ENCODE peak calls at places on chromosomes 1 and 21, in five cellular contexts. Y, Z, V, W and P are unnamed samples.

GRCh38 chr1:84603941-84604830 is 29.9 kb upstream of the CTBS start:
- DNase-seq in Z (peak; percentile 78), Y (no peak), W (peak; percentile 97), V (no peak), P (no peak)

GRCh38 chr1:31793086-31793485 is 22.7 kb downstream of the SPOCD1 start:
- DNase-seq in W (no peak), V (no peak), Y (no peak), Z (peak; percentile 56), P (peak; percentile 17)

GRCh38 chr21:33949516-33950424 is 34.2 kb upstream of the ATP5PO start:
- DNase-seq in Y (no peak), Z (no peak), W (no peak), V (no peak), P (no peak)

GRCh38 chr1:230937370-230937769 is 41.3 kb downstream of the TTC13 start:
- DNase-seq in Z (no peak), Y (no peak), V (no peak), W (no peak), P (no peak)

GRCh38 chr1:226403522-226404034 is 4.3 kb downstream of the PARP1 start:
- DNase-seq in Y (peak; percentile 60), Z (no peak), V (no peak), W (no peak), P (no peak)

GRCh38 chr1:8740034-8740449 is 77.4 kb downstream of the RERE start:
- DNase-seq in Y (no peak), V (no peak), W (no peak), Z (no peak), P (no peak)

GRCh38 chr1:1250828-1251284 is 4.3 kb upstream of the C1QTNF12 start:
- DNase-seq in Z (no peak), Y (no peak), V (no peak), W (no peak), P (peak; percentile 62)

GRCh38 chr21:24727803-24728425 is 879.4 kb downstream of the MRPL39 start:
- DNase-seq in W (no peak), Z (no peak), V (no peak), Y (no peak), P (no peak)

GRCh38 chr1:85259118-85259865 is at the start of gene C1orf52:
- DNase-seq in V (peak; percentile 95), Z (peak; percentile 97), Y (peak; percentile 95), W (peak; percentile 78), P (peak; percentile 97)

GRCh38 chr1:201128962-201129361 is 2.0 kb upstream of the ASCL5 start:
- DNase-seq in Z (no peak), W (no peak), V (no peak), Y (no peak), P (no peak)

GRCh38 chr21:31354604-31355443 is 10.8 kb upstream of the TIAM1 start:
- DNase-seq in W (peak; percentile 98), V (peak; percentile 13), Y (no peak), Z (no peak), P (no peak)

GRCh38 chr1:216598448-216598847 is 124.8 kb downstream of the ESRRG start:
- DNase-seq in V (no peak), Y (no peak), Z (no peak), W (no peak), P (no peak)

GRCh38 chr1:68331117-68331865 is 99.0 kb upstream of the WLS start:
- DNase-seq in Z (no peak), V (no peak), W (no peak), Y (no peak), P (no peak)

GRCh38 chr1:21361506-21361905 is 71.2 kb upstream of the ECE1 start:
- DNase-seq in Z (no peak), V (no peak), W (no peak), Y (no peak), P (no peak)

GRCh38 chr1:201394596-201394995 is 4.5 kb downstream of the LAD1 start:
- DNase-seq in Y (no peak), Z (no peak), V (no peak), W (no peak), P (no peak)

GRCh38 chr21:15289896-15290841 is 225.4 kb upstream of the NRIP1 start:
- DNase-seq in V (peak; percentile 80), Z (peak; percentile 64), Y (peak; percentile 58), W (no peak), P (peak; percentile 34)

GRCh38 chr1:208243851-208244583 is at the start of gene PLXNA2:
- DNase-seq in V (peak; percentile 93), Y (peak; percentile 92), W (no peak), Z (peak; percentile 90), P (peak; percentile 97)

GRCh38 chr1:119818181-119818580 is 6.9 kb upstream of the REG4 start:
- DNase-seq in Z (no peak), V (no peak), W (no peak), Y (no peak), P (no peak)

GRCh38 chr1:164576311-164577271 is 17.6 kb downstream of the PBX1 start:
- DNase-seq in V (no peak), Z (peak; percentile 74), Y (no peak), W (no peak), P (peak; percentile 79)

GRCh38 chr1:164577291-164577690 is 18.3 kb downstream of the PBX1 start:
- DNase-seq in V (no peak), W (no peak), Y (no peak), Z (no peak), P (no peak)

GRCh38 chr1:164578474-164579200 is 19.7 kb downstream of the PBX1 start:
- DNase-seq in Y (no peak), V (no peak), W (no peak), Z (no peak), P (no peak)

GRCh38 chr1:164579346-164579745 is 20.4 kb downstream of the PBX1 start:
- DNase-seq in W (no peak), Z (no peak), Y (no peak), V (no peak), P (no peak)

GRCh38 chr1:164575356-164575755 is 16.4 kb downstream of the PBX1 start:
- DNase-seq in W (no peak), Z (no peak), V (no peak), Y (no peak), P (no peak)
- TF ChIP-seq POLR2AphosphoS5 in W (no peak), Z (no peak), V (no peak), Y (no peak), P (no peak)

GRCh38 chr1:246564839-246565750 is 966 bp downstream of the TFB2M start:
- DNase-seq in V (no peak), Z (no peak), W (no peak), Y (no peak), P (no peak)

GRCh38 chr1:246565751-246566127 is 322 bp downstream of the TFB2M start:
- DNase-seq in Z (no peak), W (no peak), Y (no peak), V (no peak), P (no peak)

GRCh38 chr1:246567258-246568235 is 1.3 kb downstream of the CNST start:
- DNase-seq in Y (peak; percentile 24), V (no peak), Z (no peak), W (peak; percentile 52), P (no peak)

GRCh38 chr1:246566128-246566807 is at the start of the genes CNST and TFB2M:
- DNase-seq in V (peak; percentile 98), Y (peak; percentile 91), Z (peak; percentile 99), W (peak; percentile 96), P (peak; percentile 99)

DNA sequence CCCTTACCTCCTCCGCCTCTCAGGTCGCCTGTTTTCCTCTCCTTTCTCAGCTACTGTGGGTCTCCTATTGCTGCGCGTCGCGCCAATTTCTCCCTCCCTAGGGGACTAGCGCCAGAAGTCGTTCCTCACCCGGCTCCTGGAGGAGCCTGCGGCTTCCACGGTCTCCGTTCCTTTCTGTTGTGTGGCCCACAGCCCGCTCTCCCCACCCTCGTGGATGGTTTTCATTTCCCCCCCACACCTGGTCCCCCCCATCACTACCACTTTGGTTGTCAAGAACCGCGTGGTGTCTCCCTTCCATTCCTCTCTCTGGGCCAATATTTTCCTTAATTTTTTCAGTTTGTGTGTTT is 525 bp downstream of the CNST start:
- DNase-seq in Y (no peak), W (no peak), V (no peak), Z (no peak), P (peak; percentile 39)
- H3K4me1 ChIP-seq in Y (peaks cover 13% of the 10 kb centered on the region), W (peaks cover 24% of the 10 kb centered on the region), V (peaks cover 25% of the 10 kb centered on the region), Z (no peaks in the 10 kb centered on the region), P (peaks cover 72% of the 10 kb centered on the region)

GRCh38 chr1:184152502-184152901 is 101.0 kb downstream of the TSEN15 start:
- DNase-seq in Z (no peak), V (peak; percentile 13), W (no peak), Y (no peak), P (peak; percentile 44)

GRCh38 chr1:184146202-184146601 is 94.7 kb downstream of the TSEN15 start:
- DNase-seq in Z (no peak), V (no peak), Y (no peak), W (no peak), P (no peak)

GRCh38 chr1:184152944-184153343 is 101.4 kb downstream of the TSEN15 start:
- DNase-seq in Y (no peak), Z (no peak), W (no peak), V (no peak), P (no peak)

GRCh38 chr1:184153731-184154130 is 102.2 kb downstream of the TSEN15 start:
- DNase-seq in V (no peak), Z (no peak), Y (no peak), W (no peak), P (no peak)

DNA sequence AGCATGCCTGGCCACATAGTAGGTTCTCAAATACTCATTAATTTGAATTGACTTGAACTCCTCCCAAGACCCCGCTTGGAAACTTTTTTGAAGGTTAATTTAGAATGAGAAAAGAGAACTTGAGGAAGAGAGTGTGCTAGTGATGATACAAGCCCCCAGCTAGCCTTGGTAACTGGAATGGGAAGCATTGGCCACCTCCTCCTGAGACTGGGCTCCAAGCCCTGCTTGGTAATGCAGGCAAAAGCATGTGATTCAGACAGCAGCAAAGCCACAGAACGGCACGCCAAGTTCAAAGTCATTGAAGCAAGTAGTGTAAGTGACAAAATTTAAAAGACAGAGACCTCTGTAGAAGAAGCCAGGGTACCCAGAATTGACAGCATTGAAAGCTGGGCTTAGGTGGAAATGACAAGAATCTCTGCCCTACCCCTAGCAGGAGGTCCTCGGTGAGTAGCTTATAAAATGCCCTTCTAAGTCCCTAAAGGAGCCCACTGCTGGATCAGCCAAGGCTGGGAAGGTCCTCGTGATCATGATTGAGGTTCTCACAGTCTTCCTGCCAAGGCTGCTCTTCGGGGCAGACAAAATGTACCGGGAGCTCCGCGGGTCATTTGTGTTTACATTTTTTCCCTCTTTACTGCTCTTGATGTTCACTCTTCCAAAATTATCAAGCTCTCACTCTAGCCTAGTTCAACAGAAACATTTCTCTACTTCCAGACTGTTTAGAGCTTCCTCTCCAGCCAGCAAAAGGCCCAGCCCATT is 99.4 kb downstream of the TSEN15 start:
- DNase-seq in Z (no peak), W (no peak), Y (no peak), V (peak; percentile 13), P (no peak)
- TF ChIP-seq POLR2AphosphoS5 in Z (no peak), W (no peak), Y (no peak), V (no peak), P (no peak)

DNA sequence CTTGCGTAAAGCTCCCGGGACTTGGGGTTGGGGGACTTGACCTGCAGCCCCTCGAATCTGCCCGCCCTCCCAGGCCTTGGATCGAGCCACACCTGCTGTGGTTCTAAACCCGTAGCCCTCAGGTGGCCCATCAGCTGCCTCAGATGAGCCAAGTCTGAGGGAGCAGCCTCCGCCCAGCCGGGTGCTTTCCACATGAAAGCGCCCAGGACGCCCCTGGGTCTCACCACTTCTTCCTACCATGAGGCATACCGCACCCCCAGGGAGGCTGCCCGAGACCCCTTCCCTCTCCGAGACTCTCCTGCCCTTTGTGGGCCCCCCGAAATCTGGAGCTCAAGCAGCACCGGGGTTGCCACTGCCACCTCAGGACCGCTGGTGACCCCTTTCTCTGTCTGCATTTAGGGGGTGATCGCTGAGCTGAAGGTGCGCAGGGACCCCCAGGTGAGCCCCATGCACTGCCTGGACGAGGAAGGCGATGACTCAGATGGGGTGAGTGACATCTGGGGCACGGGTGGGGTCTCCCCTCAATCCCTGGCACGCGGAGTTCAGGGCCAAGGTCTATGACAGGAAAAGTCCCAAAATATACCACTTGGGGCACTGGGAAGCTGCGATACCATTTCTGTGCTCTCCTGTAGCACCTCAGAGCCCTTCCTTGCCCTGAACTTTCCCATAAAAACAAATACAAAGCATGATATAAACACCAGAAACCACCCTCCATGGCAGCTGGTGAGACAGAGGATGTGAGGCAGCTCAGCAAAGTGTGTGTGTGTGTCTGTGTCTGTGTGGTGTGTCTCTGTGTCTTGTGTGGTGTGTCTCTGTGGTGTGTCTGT is 68.5 kb downstream of the SLC19A1 start:
- DNase-seq in W (no peak), Y (no peak), V (no peak), Z (no peak), P (peak; percentile 53)
- H3K4me1 ChIP-seq in W (peaks cover 31% of the 10 kb centered on the region), Y (peaks cover 16% of the 10 kb centered on the region), V (peaks cover 12% of the 10 kb centered on the region), Z (peaks cover 4% of the 10 kb centered on the region), P (peaks cover 24% of the 10 kb centered on the region)